ENCODE peak calls at places on chromosomes 6 and 20, in six cellular contexts. Z is type B pancreatic cell, B is DMS153, E is EL, Y is NCI-H460, X is psoas muscle. D is an unnamed sample.

GRCh38 chr6:223763-224162 is 68.5 kb upstream of the DUSP22 start:
- DNase-seq in X (no peak), Y (no peak), Z (no peak), B (no peak), E (no peak), D (peak; percentile 35)

GRCh38 chr6:132017921-132018320 is 66.7 kb upstream of the CCN2 start:
- DNase-seq in X (no peak), Y (no peak), Z (no peak), B (no peak), E (no peak), D (no peak)

GRCh38 chr20:2172305-2173175 is 70.9 kb downstream of the STK35 start:
- DNase-seq in Y (peak; percentile 61), E (peak; percentile 59), Z (peak; percentile 78), X (peak; percentile 82), B (peak; percentile 15), D (peak; percentile 48)

GRCh38 chr6:73739097-73739496 is 43.1 kb downstream of the CD109 start:
- DNase-seq in Y (peak; percentile 60), B (peak; percentile 56), X (no peak), E (peak; percentile 71), Z (no peak), D (peak; percentile 80)

GRCh38 chr20:41167481-41168253 is 30.3 kb downstream of the PLCG1 start:
- DNase-seq in Y (no peak), B (no peak), Z (no peak), E (no peak), X (peak; percentile 32), D (no peak)

GRCh38 chr6:7201732-7202541 is 94.2 kb downstream of the RREB1 start:
- DNase-seq in Y (no peak), Z (no peak), E (no peak), B (no peak), X (peak; percentile 64), D (no peak)

GRCh38 chr6:149441740-149442139 is 41.7 kb downstream of the SUMO4 start:
- DNase-seq in X (no peak), Y (no peak), B (no peak), E (no peak), Z (no peak), D (no peak)

GRCh38 chr6:128630213-128630612 is 109.8 kb upstream of the PTPRK start:
- DNase-seq in B (no peak), Z (no peak), E (peak; percentile 12), Y (no peak), X (no peak), D (no peak)

GRCh38 chr6:158688860-158689259 is 39.0 kb downstream of the SYTL3 start:
- DNase-seq in Y (no peak), Z (no peak), B (no peak), X (no peak), E (peak; percentile 47), D (no peak)

GRCh38 chr6:158837684-158838625 is 18.8 kb upstream of the EZR start:
- DNase-seq in Z (no peak), X (no peak), E (peak; percentile 70), Y (no peak), B (no peak), D (no peak)

GRCh38 chr20:15205023-15205422 is 867.6 kb upstream of the FLRT3 start:
- DNase-seq in Z (no peak), E (no peak), X (no peak), Y (no peak), B (no peak), D (no peak)

GRCh38 chr20:62578294-62578897 is 63.9 kb upstream of the SLCO4A1 start:
- DNase-seq in Y (no peak), B (no peak), X (no peak), E (no peak), Z (no peak), D (no peak)

GRCh38 chr6:46749731-46750130 is 3.0 kb downstream of the ANKRD66 start:
- DNase-seq in Y (no peak), E (no peak), Z (no peak), B (no peak), X (no peak), D (no peak)

GRCh38 chr20:40564997-40565680 is 123.9 kb downstream of the MAFB start:
- DNase-seq in Z (no peak), Y (no peak), X (no peak), B (no peak), E (peak; percentile 69), D (peak; percentile 89)

GRCh38 chr6:14880717-14881116 is 365.2 kb upstream of the JARID2 start:
- DNase-seq in E (no peak), X (no peak), B (no peak), Y (no peak), Z (no peak), D (no peak)

GRCh38 chr6:16851044-16851540 is 89.8 kb upstream of the ATXN1 start:
- DNase-seq in B (no peak), E (peak; percentile 13), X (no peak), Z (no peak), Y (no peak), D (no peak)